ENCODE peak calls at places on chromosomes 6 and 20, in six cellular contexts. I is A549, O is K562, T is IMR-90, U is GM12878, R is HepG2. V is an unnamed sample.

GRCh38 chr20:58054744-58055373 is 173.6 kb downstream of the ANKRD60 start:
- DNase-seq in O (no peak), I (no peak), R (no peak), U (no peak), T (no peak), V (no peak)

GRCh38 chr20:38209736-38210405 is 44.8 kb upstream of the TGM2 start:
- DNase-seq in U (no peak), O (no peak), I (no peak), R (no peak), T (no peak), V (no peak)

GRCh38 chr20:20740595-20740994 is 28.2 kb upstream of the RALGAPA2 start:
- DNase-seq in O (no peak), I (no peak), T (no peak), R (no peak), U (no peak), V (no peak)

GRCh38 chr6:52077180-52077884 is 10.1 kb downstream of the PKHD1 start:
- DNase-seq in U (no peak), O (no peak), I (no peak), T (no peak), R (no peak), V (no peak)

GRCh38 chr6:126631343-126631742 is 291.4 kb downstream of the CENPW start:
- DNase-seq in I (no peak), O (no peak), U (no peak), R (no peak), T (no peak), V (no peak)

GRCh38 chr6:139821669-139822223 is 447.3 kb upstream of the CITED2 start:
- DNase-seq in U (no peak), I (no peak), O (no peak), R (no peak), T (no peak), V (no peak)

GRCh38 chr6:157761331-157761921 is 61.6 kb upstream of the SNX9 start:
- DNase-seq in O (no peak), U (peak; percentile 90), I (no peak), R (no peak), T (peak; percentile 76), V (no peak)

GRCh38 chr20:17910828-17911294 is 57.7 kb downstream of the SNX5 start:
- DNase-seq in R (no peak), I (no peak), O (peak; percentile 27), T (peak; percentile 81), U (no peak), V (no peak)

GRCh38 chr6:154805288-154805911 is 72.2 kb downstream of the SCAF8 start:
- DNase-seq in I (peak; percentile 52), R (peak; percentile 43), O (peak; percentile 42), T (peak; percentile 70), U (no peak), V (peak; percentile 51)

GRCh38 chr6:35962779-35963570 is 42.1 kb upstream of the SRPK1 start:
- DNase-seq in T (no peak), O (no peak), I (no peak), U (no peak), R (peak; percentile 50), V (no peak)

GRCh38 chr6:123224077-123224476 is 228.0 kb downstream of the CLVS2 start:
- DNase-seq in O (no peak), R (no peak), U (no peak), I (no peak), T (no peak), V (no peak)

GRCh38 chr20:14142964-14143627 is 147.8 kb downstream of the MACROD2 start:
- DNase-seq in U (no peak), O (no peak), I (peak; percentile 42), T (peak; percentile 56), R (no peak), V (no peak)

GRCh38 chr6:134217110-134217509 is 100.8 kb downstream of the SGK1 start:
- DNase-seq in R (no peak), I (no peak), U (no peak), O (no peak), T (peak; percentile 82), V (no peak)

GRCh38 chr6:110813813-110814487 is 1.3 kb downstream of the CDK19 start:
- DNase-seq in I (no peak), R (no peak), T (no peak), O (no peak), U (no peak), V (no peak)

DNA sequence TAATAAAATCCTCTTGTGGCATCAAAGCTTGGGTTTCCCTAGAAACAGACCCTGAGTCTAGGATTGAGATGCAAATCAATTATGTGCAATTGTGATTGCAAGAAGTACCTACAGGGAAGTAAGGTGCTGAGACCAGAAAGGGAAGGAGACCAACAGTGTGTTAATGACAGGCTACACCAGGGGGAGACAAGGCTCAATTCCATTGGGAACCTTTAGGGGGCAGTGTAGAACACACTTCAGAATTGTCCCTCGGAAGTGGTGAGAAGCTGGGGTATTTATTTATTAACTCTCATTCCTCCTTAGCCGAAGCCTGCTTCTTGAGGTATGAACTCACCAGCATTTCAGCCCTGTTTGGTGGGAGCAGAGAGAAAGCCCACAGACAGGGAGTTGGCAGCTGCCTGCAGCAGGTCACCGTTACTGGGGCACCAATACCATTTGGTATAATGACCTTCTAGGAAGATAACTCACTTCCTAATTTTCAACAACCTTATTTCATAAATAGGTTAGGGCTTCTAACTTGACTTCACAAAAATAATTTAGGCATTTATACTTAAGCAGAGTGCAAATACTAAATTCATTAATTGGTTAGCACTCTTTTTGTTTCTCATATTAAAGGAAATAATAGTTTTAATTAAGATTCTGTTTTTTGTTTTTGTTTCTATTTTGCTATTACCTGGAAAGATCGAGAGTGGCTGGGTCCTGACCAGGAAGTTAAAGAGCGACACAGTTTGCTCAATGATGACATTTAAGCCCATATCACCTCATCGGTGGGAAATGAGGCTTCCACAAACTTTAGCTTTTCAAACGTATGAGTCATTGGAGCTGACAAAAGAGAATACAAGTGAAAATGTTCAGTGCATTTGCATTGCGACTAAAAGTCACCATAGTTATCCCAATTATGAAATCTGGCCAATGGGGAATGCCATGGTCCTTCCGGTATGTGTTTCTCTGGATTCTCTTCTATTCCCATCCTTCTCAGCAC is 94.8 kb downstream of the BTBD3 start:
- DNase-seq in U (peak; percentile 12), R (peak; percentile 67), T (peak; percentile 52), I (peak; percentile 65), O (peak; percentile 46), V (peak; percentile 76)
- TF ChIP-seq BHLHE40 in U (no peak), R (no peak), T (no peak), I (no peak), O (no peak), V (no peak)

DNA sequence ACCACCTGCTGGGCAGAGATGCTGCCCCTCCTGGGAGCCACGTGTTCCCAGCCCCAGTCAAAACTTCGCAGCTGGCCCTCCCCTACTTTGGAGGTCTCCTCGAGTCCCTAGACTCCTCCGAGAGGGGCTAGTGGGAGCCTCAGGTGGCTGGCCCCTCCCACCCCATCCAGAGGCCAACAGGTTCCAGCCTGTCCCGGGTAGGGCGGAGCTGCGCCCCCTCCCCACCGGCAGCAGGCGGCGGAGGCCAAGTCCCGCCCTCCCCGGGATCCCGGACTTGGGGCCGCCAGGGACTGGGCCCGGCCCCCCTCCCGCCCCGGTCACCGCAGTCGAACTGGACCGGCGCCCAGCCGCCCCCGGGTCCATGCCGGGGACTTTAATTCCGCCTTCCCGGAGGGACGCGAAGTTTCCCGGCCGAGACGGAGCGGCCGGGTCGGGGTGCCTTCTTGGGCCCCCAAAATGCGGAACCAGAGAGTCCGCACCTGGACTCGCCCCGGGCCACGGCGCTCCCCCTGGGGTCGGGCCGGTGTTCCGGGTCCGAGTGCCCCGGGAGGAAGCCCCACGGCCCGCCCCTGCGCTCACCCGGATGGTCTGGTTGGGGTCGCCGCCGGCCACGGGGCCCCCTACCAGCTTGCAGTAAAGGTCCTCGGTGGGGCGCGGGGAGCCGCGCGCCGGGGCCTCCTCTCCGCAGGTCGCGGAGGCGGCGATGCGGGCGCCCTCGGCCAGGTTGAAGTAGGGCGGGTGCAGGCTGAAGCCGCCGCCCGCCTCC is 559 bp downstream of the LAMA5 start:
- DNase-seq in R (peak; percentile 61), U (no peak), O (peak; percentile 89), T (no peak), I (peak; percentile 65), V (peak; percentile 58)
- TF ChIP-seq BHLHE40 in R (no peak), U (no peak), O (no peak), T (no peak), I (no peak), V (no peak)

DNA sequence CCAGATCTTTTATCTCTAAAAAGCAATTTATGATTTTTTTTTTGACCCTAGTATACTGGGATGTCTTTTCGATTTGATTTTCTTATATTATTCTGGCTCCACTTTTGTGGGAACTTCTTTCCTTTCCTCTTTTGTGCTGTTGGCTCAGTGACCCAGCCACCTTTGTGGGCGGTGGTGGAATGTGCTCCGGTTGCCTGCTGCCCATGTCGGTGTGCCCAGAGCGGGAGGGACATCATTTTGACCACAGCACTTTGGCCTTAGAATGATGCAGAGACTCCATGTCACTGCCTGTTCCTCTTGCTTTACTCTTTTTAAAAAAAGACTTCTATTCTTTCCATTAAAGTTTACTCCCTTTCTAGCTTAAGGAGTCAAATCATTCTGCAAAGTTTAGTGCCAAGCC is 198.0 kb downstream of the FARS2 start:
- DNase-seq in I (no peak), O (no peak), T (no peak), U (no peak), R (no peak), V (no peak)
- TF ChIP-seq BHLHE40 in I (no peak), O (no peak), T (no peak), U (no peak), R (no peak), V (no peak)

GRCh38 chr6:14396826-14397517 is 279.4 kb downstream of the CD83 start:
- DNase-seq in U (no peak), O (peak; percentile 29), R (no peak), I (no peak), T (peak; percentile 86), V (no peak)
- TF ChIP-seq BHLHE40 in U (no peak), O (no peak), R (no peak), I (no peak), T (no peak), V (no peak)

DNA sequence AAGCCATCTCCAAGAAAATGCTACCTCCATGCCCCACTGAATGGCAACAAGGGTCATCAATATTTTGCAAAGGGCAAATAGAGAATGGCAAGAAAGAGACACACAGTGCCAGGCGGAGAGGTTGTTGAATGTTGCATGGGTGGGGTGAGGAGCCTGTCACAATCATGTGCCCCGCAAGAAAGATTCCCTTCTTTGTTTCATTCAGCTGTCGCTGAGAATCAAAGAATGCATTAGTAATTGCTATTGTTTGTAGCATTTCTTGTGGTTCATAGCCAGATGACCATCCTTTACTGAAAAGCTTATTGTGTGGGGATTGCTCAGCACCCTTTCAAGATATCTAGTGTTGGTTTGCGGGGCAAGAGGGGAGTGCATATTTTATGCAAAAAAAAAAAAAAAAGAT is 166.5 kb upstream of the QKI start:
- DNase-seq in I (no peak), O (no peak), U (no peak), R (no peak), T (no peak), V (no peak)
- TF ChIP-seq BHLHE40 in I (no peak), O (no peak), U (no peak), R (no peak), T (no peak), V (no peak)

DNA sequence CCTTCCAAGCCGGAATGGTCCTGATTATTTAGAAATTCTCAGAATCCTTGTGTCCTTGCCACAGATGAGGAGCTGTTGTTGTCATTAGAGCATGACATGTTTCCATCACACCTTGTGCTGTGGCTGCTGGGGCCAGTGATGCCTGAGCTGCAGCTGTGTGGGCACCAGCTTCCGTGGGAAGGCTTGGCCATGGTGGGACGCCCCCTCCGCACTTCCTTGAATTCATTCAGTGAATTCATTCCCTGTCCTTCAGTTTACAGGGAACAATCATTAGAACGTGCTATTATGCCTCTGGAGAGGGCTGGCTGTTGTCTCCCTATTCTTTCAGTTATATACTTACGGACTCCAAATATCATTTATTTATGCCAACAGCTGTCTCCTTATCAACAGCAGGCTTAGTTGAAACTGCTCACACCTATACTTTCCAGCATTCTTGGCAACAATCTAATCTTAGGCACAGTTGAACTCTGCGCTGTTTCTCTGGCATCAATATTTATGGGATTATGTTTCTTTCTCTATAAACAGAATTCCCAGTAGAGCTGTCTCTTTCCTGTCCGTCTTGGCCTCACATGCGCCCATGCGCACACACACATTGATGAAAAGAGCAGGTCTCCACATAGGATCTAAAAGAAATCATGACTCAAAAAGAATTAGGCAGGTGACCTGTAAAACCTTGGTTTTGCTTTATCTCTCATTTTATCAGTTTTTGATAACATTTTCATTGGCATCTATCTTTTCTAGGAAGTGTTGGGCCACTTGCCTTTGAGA is 8.9 kb downstream of the ADGRF1 start:
- DNase-seq in I (no peak), R (no peak), O (no peak), T (no peak), U (no peak), V (no peak)
- TF ChIP-seq BHLHE40 in I (no peak), R (no peak), O (no peak), T (no peak), U (no peak), V (no peak)

V was measured in HEK293T.